ENCODE peak calls at places on chromosomes 5 and 9, in four cellular contexts. B is activated naive CD4-positive, alpha-beta T cell treated with anti-CD3 and anti-CD28 coated beads for 36 hours; W is psoas muscle; V is activated T-helper 1 cell treated with anti-CD3 and anti-CD28 coated beads, Interleukin-12 subunit alpha, Interleukin-12 subunit beta, Interleukin-2, Interleukin-4 antibody, amounts not matched to agents 30 ng/mL and 10 ng/mL and 1 ng/mL, durations not matched to agents 14 hours and 24 hours and 36 hours. M is an unnamed sample.

GRCh38 chr5:132493241-132493640 is 2.7 kb upstream of the IRF1 start:
- DNase-seq in V (no peak), B (no peak), W (no peak), M (no peak)

GRCh38 chr5:175657593-175658271 is at the start of gene HRH2:
- DNase-seq in B (peak), W (peak), V (peak), M (peak)

GRCh38 chr5:148166550-148167283 is 1.6 kb upstream of the SPINK14 start:
- DNase-seq in V (no peak), W (no peak), B (no peak), M (no peak)

GRCh38 chr5:72167790-72168189 is 60.5 kb downstream of the MAP1B start:
- DNase-seq in W (peak), B (no peak), V (no peak), M (no peak)

GRCh38 chr9:35186524-35186923 is 24.7 kb downstream of the UNC13B start:
- DNase-seq in V (no peak), B (no peak), W (no peak), M (no peak)

GRCh38 chr5:111628901-111629300 is 116.6 kb upstream of the STARD4 start:
- DNase-seq in W (no peak), B (no peak), V (no peak), M (no peak)

GRCh38 chr9:134937566-134938345 is 20.0 kb upstream of the FCN1 start:
- DNase-seq in V (no peak), W (no peak), B (no peak), M (no peak)

GRCh38 chr5:168356592-168356991 is 65.1 kb downstream of the WWC1 start:
- DNase-seq in B (no peak), V (no peak), W (no peak), M (no peak)

GRCh38 chr5:138605254-138605972 is 30.2 kb upstream of the HSPA9 start:
- DNase-seq in V (no peak), B (no peak), W (no peak), M (peak)

GRCh38 chr5:155049569-155050383 is 36.2 kb downstream of the KIF4B start:
- DNase-seq in W (no peak), B (no peak), V (no peak), M (no peak)

GRCh38 chr5:476102-476813 is 33.3 kb downstream of the EXOC3 start:
- DNase-seq in V (no peak), W (peak), B (no peak), M (no peak)

GRCh38 chr9:30250872-30251271 is 2133.6 kb upstream of the ACO1 start:
- DNase-seq in V (no peak), B (no peak), W (no peak), M (no peak)

GRCh38 chr9:98329281-98329680 is 73.8 kb upstream of the TBC1D2 start:
- DNase-seq in W (no peak), B (no peak), V (no peak), M (no peak)

GRCh38 chr9:419571-420156 is 205.0 kb downstream of the DOCK8 start:
- DNase-seq in W (no peak), B (no peak), V (no peak), M (no peak)

GRCh38 chr5:150116667-150117395 is 30.5 kb upstream of the CSF1R start:
- DNase-seq in V (no peak), B (no peak), W (no peak), M (no peak)

GRCh38 chr5:159915913-159916840 is at the start of gene ADRA1B:
- DNase-seq in V (peak), W (peak), B (peak), M (peak)